ENCODE peak calls at places on chromosomes 3 and 15, in nine cellular contexts. One of them, this sample, is unnamed.
A peak's percentile ranks its signal among the peaks of the same experiment; 100 is the strongest.

GRCh38 chr3:38311941-38312340 is 29.8 kb downstream of the SLC22A14 start:
- DNase-seq in PC-3: no peak
- DNase-seq in astrocyte of the spinal cord: no peak
- DNase-seq in stomach: no peak
- DNase-seq in A549: no peak
- DNase-seq in choroid plexus epithelial cell: no peak
- DNase-seq in colonic mucosa: no peak
- DNase-seq in uterus: no peak
- DNase-seq in GM23338: no peak
- DNase-seq in this sample: no peak

GRCh38 chr3:119323401-119324107 is 29.4 kb downstream of the ARHGAP31 start:
- DNase-seq in PC-3: peak; percentile 50
- DNase-seq in astrocyte of the spinal cord: no peak
- DNase-seq in stomach: no peak
- DNase-seq in A549: no peak
- DNase-seq in choroid plexus epithelial cell: peak; percentile 16
- DNase-seq in colonic mucosa: no peak
- DNase-seq in uterus: no peak
- DNase-seq in GM23338: peak; percentile 63
- DNase-seq in this sample: peak; percentile 28

GRCh38 chr3:13132281-13132680 is 59.1 kb upstream of the IQSEC1 start:
- DNase-seq in PC-3: no peak
- DNase-seq in astrocyte of the spinal cord: no peak
- DNase-seq in stomach: peak; percentile 3
- DNase-seq in A549: no peak
- DNase-seq in choroid plexus epithelial cell: no peak
- DNase-seq in colonic mucosa: no peak
- DNase-seq in uterus: no peak
- DNase-seq in GM23338: no peak
- DNase-seq in this sample: no peak

GRCh38 chr3:66267031-66267430 is 46.2 kb downstream of the SLC25A26 start:
- DNase-seq in PC-3: no peak
- DNase-seq in astrocyte of the spinal cord: no peak
- DNase-seq in stomach: no peak
- DNase-seq in A549: no peak
- DNase-seq in choroid plexus epithelial cell: no peak
- DNase-seq in colonic mucosa: no peak
- DNase-seq in uterus: no peak
- DNase-seq in GM23338: no peak
- DNase-seq in this sample: no peak

GRCh38 chr15:33612721-33613304 is 302.0 kb downstream of the RYR3 start:
- DNase-seq in PC-3: no peak
- DNase-seq in astrocyte of the spinal cord: no peak
- DNase-seq in stomach: no peak
- DNase-seq in A549: no peak
- DNase-seq in choroid plexus epithelial cell: no peak
- DNase-seq in colonic mucosa: no peak
- DNase-seq in uterus: no peak
- DNase-seq in GM23338: peak; percentile 29
- DNase-seq in this sample: no peak

GRCh38 chr3:81463761-81464160 is 297.7 kb downstream of the GBE1 start:
- DNase-seq in PC-3: no peak
- DNase-seq in astrocyte of the spinal cord: no peak
- DNase-seq in stomach: no peak
- DNase-seq in A549: no peak
- DNase-seq in choroid plexus epithelial cell: no peak
- DNase-seq in colonic mucosa: no peak
- DNase-seq in uterus: no peak
- DNase-seq in GM23338: no peak
- DNase-seq in this sample: no peak

GRCh38 chr3:33949074-33949473 is 150.6 kb downstream of the PDCD6IP start:
- DNase-seq in PC-3: no peak
- DNase-seq in astrocyte of the spinal cord: no peak
- DNase-seq in stomach: no peak
- DNase-seq in A549: no peak
- DNase-seq in choroid plexus epithelial cell: no peak
- DNase-seq in colonic mucosa: no peak
- DNase-seq in uterus: no peak
- DNase-seq in GM23338: no peak
- DNase-seq in this sample: no peak

GRCh38 chr3:52248816-52249547 is 3.4 kb downstream of the PPM1M start:
- DNase-seq in PC-3: no peak
- DNase-seq in astrocyte of the spinal cord: no peak
- DNase-seq in stomach: peak; percentile 41
- DNase-seq in A549: no peak
- DNase-seq in choroid plexus epithelial cell: no peak
- DNase-seq in colonic mucosa: no peak
- DNase-seq in uterus: peak; percentile 55
- DNase-seq in GM23338: no peak
- DNase-seq in this sample: no peak

GRCh38 chr3:98778383-98778782 is 15.2 kb downstream of the ST3GAL6 start:
- DNase-seq in PC-3: no peak
- DNase-seq in astrocyte of the spinal cord: peak; percentile 75
- DNase-seq in stomach: no peak
- DNase-seq in A549: no peak
- DNase-seq in choroid plexus epithelial cell: peak; percentile 82
- DNase-seq in colonic mucosa: no peak
- DNase-seq in uterus: no peak
- DNase-seq in GM23338: no peak
- DNase-seq in this sample: no peak

GRCh38 chr3:61669676-61670299 is 108.4 kb downstream of the PTPRG start:
- DNase-seq in PC-3: no peak
- DNase-seq in astrocyte of the spinal cord: no peak
- DNase-seq in stomach: no peak
- DNase-seq in A549: no peak
- DNase-seq in choroid plexus epithelial cell: no peak
- DNase-seq in colonic mucosa: no peak
- DNase-seq in uterus: no peak
- DNase-seq in GM23338: no peak
- DNase-seq in this sample: no peak

GRCh38 chr3:77475545-77475944 is 435.6 kb downstream of the ROBO2 start:
- DNase-seq in PC-3: no peak
- DNase-seq in astrocyte of the spinal cord: no peak
- DNase-seq in stomach: no peak
- DNase-seq in A549: no peak
- DNase-seq in choroid plexus epithelial cell: no peak
- DNase-seq in colonic mucosa: no peak
- DNase-seq in uterus: no peak
- DNase-seq in GM23338: peak; percentile 23
- DNase-seq in this sample: no peak

GRCh38 chr3:53274938-53275666 is 19.3 kb upstream of the TKT start:
- DNase-seq in PC-3: no peak
- DNase-seq in astrocyte of the spinal cord: no peak
- DNase-seq in stomach: no peak
- DNase-seq in A549: no peak
- DNase-seq in choroid plexus epithelial cell: no peak
- DNase-seq in colonic mucosa: no peak
- DNase-seq in uterus: no peak
- DNase-seq in GM23338: no peak
- DNase-seq in this sample: no peak

GRCh38 chr3:48504051-48504946 is at the start of gene SHISA5:
- DNase-seq in PC-3: peak; percentile 63
- DNase-seq in astrocyte of the spinal cord: peak; percentile 66
- DNase-seq in stomach: peak; percentile 76
- DNase-seq in A549: peak; percentile 24
- DNase-seq in choroid plexus epithelial cell: peak; percentile 49
- DNase-seq in colonic mucosa: peak; percentile 88
- DNase-seq in uterus: peak; percentile 88
- DNase-seq in GM23338: peak; percentile 73
- DNase-seq in this sample: peak; percentile 87

GRCh38 chr3:171586274-171586673 is 126.1 kb upstream of the TNIK start:
- DNase-seq in PC-3: no peak
- DNase-seq in astrocyte of the spinal cord: no peak
- DNase-seq in stomach: no peak
- DNase-seq in A549: no peak
- DNase-seq in choroid plexus epithelial cell: no peak
- DNase-seq in colonic mucosa: no peak
- DNase-seq in uterus: no peak
- DNase-seq in GM23338: no peak
- DNase-seq in this sample: no peak

GRCh38 chr3:171591059-171591458 is 130.9 kb upstream of the TNIK start:
- DNase-seq in PC-3: no peak
- DNase-seq in astrocyte of the spinal cord: no peak
- DNase-seq in stomach: no peak
- DNase-seq in A549: no peak
- DNase-seq in choroid plexus epithelial cell: no peak
- DNase-seq in colonic mucosa: no peak
- DNase-seq in uterus: no peak
- DNase-seq in GM23338: peak; percentile 21
- DNase-seq in this sample: no peak
- H3K4me3 ChIP-seq in PC-3: no peak overlapping the region
- H3K4me3 ChIP-seq in astrocyte of the spinal cord: no peak overlapping the region
- H3K4me3 ChIP-seq in stomach: no peak overlapping the region
- H3K4me3 ChIP-seq in A549: no peak overlapping the region
- H3K4me3 ChIP-seq in choroid plexus epithelial cell: no peak overlapping the region
- H3K4me3 ChIP-seq in colonic mucosa: no peak overlapping the region
- H3K4me3 ChIP-seq in uterus: no peak overlapping the region
- H3K4me3 ChIP-seq in GM23338: no peak overlapping the region
- H3K4me3 ChIP-seq in this sample: no peak overlapping the region

GRCh38 chr3:123070471-123070870 is 3.6 kb downstream of the PDIA5 start:
- DNase-seq in PC-3: no peak
- DNase-seq in astrocyte of the spinal cord: no peak
- DNase-seq in stomach: no peak
- DNase-seq in A549: no peak
- DNase-seq in choroid plexus epithelial cell: no peak
- DNase-seq in colonic mucosa: no peak
- DNase-seq in uterus: no peak
- DNase-seq in GM23338: no peak
- DNase-seq in this sample: no peak

GRCh38 chr3:123072564-123072963 is 5.7 kb downstream of the PDIA5 start:
- DNase-seq in PC-3: no peak
- DNase-seq in astrocyte of the spinal cord: no peak
- DNase-seq in stomach: no peak
- DNase-seq in A549: no peak
- DNase-seq in choroid plexus epithelial cell: no peak
- DNase-seq in colonic mucosa: no peak
- DNase-seq in uterus: no peak
- DNase-seq in GM23338: no peak
- DNase-seq in this sample: no peak

GRCh38 chr3:123071581-123071980 is 4.8 kb downstream of the PDIA5 start:
- DNase-seq in PC-3: no peak
- DNase-seq in astrocyte of the spinal cord: no peak
- DNase-seq in stomach: no peak
- DNase-seq in A549: no peak
- DNase-seq in choroid plexus epithelial cell: no peak
- DNase-seq in colonic mucosa: no peak
- DNase-seq in uterus: no peak
- DNase-seq in GM23338: no peak
- DNase-seq in this sample: no peak

GRCh38 chr3:123072152-123072551 is 5.3 kb downstream of the PDIA5 start:
- DNase-seq in PC-3: no peak
- DNase-seq in astrocyte of the spinal cord: no peak
- DNase-seq in stomach: peak; percentile 54
- DNase-seq in A549: no peak
- DNase-seq in choroid plexus epithelial cell: no peak
- DNase-seq in colonic mucosa: no peak
- DNase-seq in uterus: no peak
- DNase-seq in GM23338: no peak
- DNase-seq in this sample: no peak

GRCh38 chr3:123071146-123071545 is 4.3 kb downstream of the PDIA5 start:
- DNase-seq in PC-3: no peak
- DNase-seq in astrocyte of the spinal cord: no peak
- DNase-seq in stomach: no peak
- DNase-seq in A549: peak; percentile 30
- DNase-seq in choroid plexus epithelial cell: no peak
- DNase-seq in colonic mucosa: no peak
- DNase-seq in uterus: no peak
- DNase-seq in GM23338: peak; percentile 75
- DNase-seq in this sample: no peak
- TF ChIP-seq CTCF in PC-3: no peak
- TF ChIP-seq CTCF in astrocyte of the spinal cord: peak; percentile 28
- TF ChIP-seq CTCF in stomach: no peak
- TF ChIP-seq CTCF in A549: no peak
- TF ChIP-seq CTCF in choroid plexus epithelial cell: peak; percentile 38
- TF ChIP-seq CTCF in colonic mucosa: no peak
- TF ChIP-seq CTCF in uterus: no peak
- TF ChIP-seq CTCF in GM23338: peak; percentile 16
- TF ChIP-seq CTCF in this sample: peak; percentile 25

DNA sequence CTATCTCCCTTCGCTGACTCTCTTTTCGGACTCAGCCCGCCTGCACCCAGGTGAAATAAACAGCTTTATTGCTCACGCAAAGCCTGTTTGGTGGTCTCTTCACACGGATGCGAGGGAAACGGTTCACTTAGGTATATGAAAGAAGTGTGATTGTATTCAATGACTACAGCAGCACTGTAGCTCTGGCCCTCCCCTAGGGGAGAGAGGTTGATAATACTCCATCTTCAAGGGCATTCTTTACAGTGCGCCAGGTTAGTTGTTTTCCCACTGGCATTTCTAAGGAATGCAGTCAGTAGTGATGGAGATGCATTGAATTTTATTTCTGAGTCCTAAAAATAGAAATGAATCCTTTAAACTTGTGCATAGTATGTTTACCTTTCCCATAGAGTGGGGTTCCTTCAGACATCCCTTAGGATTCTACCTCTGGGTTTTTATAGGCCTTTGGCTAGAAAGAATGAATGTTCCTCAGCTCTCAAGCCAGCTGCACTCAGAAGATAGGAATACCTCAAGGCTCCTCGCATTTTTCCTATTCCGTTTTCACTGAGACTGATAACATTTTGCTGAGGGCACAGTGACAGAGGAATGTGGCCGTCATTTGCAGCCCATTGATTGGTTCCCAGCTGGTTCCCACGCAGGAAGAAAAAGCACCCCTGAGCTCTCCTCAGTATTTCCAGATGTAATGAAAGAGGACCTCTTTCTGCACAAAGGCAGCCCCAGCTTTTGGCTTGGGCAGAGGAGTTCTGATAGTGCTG is 131.8 kb upstream of the C2CD4B start:
- DNase-seq in PC-3: no peak
- DNase-seq in astrocyte of the spinal cord: no peak
- DNase-seq in stomach: no peak
- DNase-seq in A549: no peak
- DNase-seq in choroid plexus epithelial cell: no peak
- DNase-seq in colonic mucosa: no peak
- DNase-seq in uterus: no peak
- DNase-seq in GM23338: peak; percentile 83
- DNase-seq in this sample: no peak
- H3K4me3 ChIP-seq in PC-3: no peak overlapping the region
- H3K4me3 ChIP-seq in astrocyte of the spinal cord: no peak overlapping the region
- H3K4me3 ChIP-seq in stomach: no peak overlapping the region
- H3K4me3 ChIP-seq in A549: no peak overlapping the region
- H3K4me3 ChIP-seq in choroid plexus epithelial cell: no peak overlapping the region
- H3K4me3 ChIP-seq in colonic mucosa: no peak overlapping the region
- H3K4me3 ChIP-seq in uterus: no peak overlapping the region
- H3K4me3 ChIP-seq in GM23338: no peak overlapping the region
- H3K4me3 ChIP-seq in this sample: no peak overlapping the region

DNA sequence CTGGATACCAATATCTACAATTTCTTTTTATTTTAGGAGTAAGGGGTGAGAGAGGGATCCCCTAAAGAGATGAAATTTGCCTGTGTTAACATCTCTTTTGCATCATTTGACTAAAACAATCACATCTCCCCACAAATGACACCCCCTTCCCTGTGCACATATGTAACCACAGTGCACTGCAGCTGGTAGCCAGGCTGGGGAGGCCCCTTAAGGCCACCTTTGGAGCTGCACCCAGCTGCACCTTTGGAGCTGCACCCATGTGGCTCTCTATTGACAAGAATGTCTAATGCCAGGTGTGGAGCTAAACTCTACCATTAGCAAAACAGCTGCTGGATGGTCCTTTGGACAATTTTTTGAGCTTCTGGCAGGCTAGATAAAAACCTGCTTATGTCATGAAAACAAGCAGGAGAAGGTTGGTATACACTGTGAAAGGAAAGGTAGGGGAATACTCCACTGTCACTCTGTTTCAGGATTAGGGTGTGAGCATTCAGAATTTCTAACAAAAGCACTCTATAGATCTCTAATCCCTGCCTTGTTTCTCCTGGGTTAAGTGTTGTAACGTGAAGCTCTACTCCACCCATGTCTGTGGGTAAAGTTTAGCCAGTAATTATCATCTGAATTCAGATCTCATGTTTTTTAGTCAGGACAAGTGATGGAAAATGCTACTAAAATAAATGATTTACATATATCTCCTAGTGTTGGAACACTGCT is 52.1 kb downstream of the TFG start:
- DNase-seq in PC-3: peak; percentile 50
- DNase-seq in astrocyte of the spinal cord: no peak
- DNase-seq in stomach: no peak
- DNase-seq in A549: peak; percentile 21
- DNase-seq in choroid plexus epithelial cell: no peak
- DNase-seq in colonic mucosa: no peak
- DNase-seq in uterus: no peak
- DNase-seq in GM23338: peak; percentile 50
- DNase-seq in this sample: no peak
- TF ChIP-seq CTCF in PC-3: peak; percentile 59
- TF ChIP-seq CTCF in astrocyte of the spinal cord: peak; percentile 24
- TF ChIP-seq CTCF in stomach: peak; percentile 12
- TF ChIP-seq CTCF in A549: no peak
- TF ChIP-seq CTCF in choroid plexus epithelial cell: peak; percentile 38
- TF ChIP-seq CTCF in colonic mucosa: no peak
- TF ChIP-seq CTCF in uterus: no peak
- TF ChIP-seq CTCF in GM23338: peak; percentile 46
- TF ChIP-seq CTCF in this sample: peak; percentile 34